ENCODE peak calls at places on chromosomes 4 and X, in ten cellular contexts. V is GM23248; T is epithelial cell of esophagus; W is IMR-90; O is BJ; I is RPMI7951; N is activated CD8-positive, alpha-beta memory T cell treated with anti-CD3 and anti-CD28 coated beads for 24 hours; Y is memory B cell; U is activated effector memory CD4-positive, alpha-beta T cell treated with anti-CD3 and anti-CD28 coated beads, Interleukin-2, amount 50 U/mL, for 16 hours; S is DMS53. G is an unnamed sample.

GRCh38 chr4:150540536-150540935 is 41.4 kb upstream of the MAB21L2 start:
- DNase-seq in Y (no peak), O (no peak), W (no peak), U (no peak), N (no peak), I (no peak), S (no peak), T (no peak), V (no peak), G (no peak)

GRCh38 chrX:1582686-1583437 is 8.5 kb upstream of the AKAP17A start:
- DNase-seq in T (peak), W (no peak), N (peak), Y (no peak), S (peak), O (no peak), V (peak), I (peak), U (peak), G (no peak)

GRCh38 chr4:160352637-160353036 is 1249.8 kb downstream of the RAPGEF2 start:
- DNase-seq in W (no peak), I (no peak), O (no peak), S (no peak), V (no peak), T (no peak), U (no peak), N (no peak), Y (no peak), G (no peak)

GRCh38 chr4:102503301-102503746 is 2.2 kb downstream of the NFKB1 start:
- DNase-seq in I (no peak), N (no peak), W (no peak), T (peak), O (no peak), S (peak), Y (no peak), U (no peak), V (no peak), G (no peak)

GRCh38 chr4:176885224-176885623 is 92.5 kb upstream of the VEGFC start:
- DNase-seq in O (no peak), Y (no peak), V (peak), W (peak), N (no peak), U (no peak), I (peak), S (no peak), T (peak), G (no peak)

GRCh38 chrX:116238866-116239265 is 68.3 kb downstream of the AGTR2 start:
- DNase-seq in W (no peak), U (no peak), I (no peak), T (peak), O (no peak), Y (no peak), V (no peak), N (no peak), S (peak), G (no peak)

GRCh38 chr4:7941111-7942018 is 1.7 kb upstream of the AFAP1 start:
- DNase-seq in N (no peak), W (no peak), Y (no peak), U (peak), T (peak), O (no peak), V (peak), S (peak), I (peak), G (no peak)

GRCh38 chr4:98970386-98970785 is 25.1 kb upstream of the METAP1 start:
- DNase-seq in T (peak), N (no peak), O (no peak), Y (no peak), S (no peak), V (no peak), I (no peak), U (no peak), W (peak), G (no peak)

GRCh38 chr4:4641661-4642180 is 99.9 kb upstream of the STX18 start:
- DNase-seq in V (no peak), Y (no peak), T (no peak), N (no peak), I (no peak), W (no peak), S (no peak), O (no peak), U (no peak), G (no peak)